ENCODE peak calls at places on chromosomes 3 and 15, in four cellular contexts. M, D, W and N are unnamed samples.

GRCh38 chr3:192445768-192446644 is 281.3 kb downstream of the FGF12 start:
- DNase-seq in M (peak), D (no peak), W (no peak), N (no peak)

GRCh38 chr3:58281069-58281468 is 25.0 kb upstream of the RPP14 start:
- DNase-seq in M (no peak), D (no peak), W (no peak), N (no peak)

GRCh38 chr3:124078978-124079911 is 87.3 kb upstream of the ROPN1 start:
- DNase-seq in M (peak), D (no peak), W (no peak), N (peak)

GRCh38 chr3:171201825-171202224 is 175.3 kb upstream of the SLC2A2 start:
- DNase-seq in M (no peak), D (no peak), W (no peak), N (no peak)

GRCh38 chr3:256501-256900 is 59.9 kb downstream of the CHL1 start:
- DNase-seq in M (no peak), D (no peak), W (no peak), N (no peak)

GRCh38 chr15:64521726-64522164 is 61.4 kb downstream of the ZNF609 start:
- DNase-seq in M (peak), D (no peak), W (peak), N (peak)

GRCh38 chr15:84898761-84899160 is 14.3 kb downstream of the SLC28A1 start:
- DNase-seq in M (no peak), D (no peak), W (no peak), N (no peak)

GRCh38 chr3:108300103-108300849 is 3.9 kb downstream of the HHLA2 start:
- DNase-seq in M (no peak), D (no peak), W (no peak), N (peak)

GRCh38 chr3:127104586-127104985 is 88.3 kb upstream of the PRR23E start:
- DNase-seq in M (no peak), D (no peak), W (no peak), N (no peak)

GRCh38 chr3:186624598-186624997 is 11.7 kb downstream of the AHSG start:
- DNase-seq in M (no peak), D (no peak), W (no peak), N (no peak)

GRCh38 chr3:143847787-143848631 is at the start of gene SLC9A9:
- DNase-seq in M (peak), D (no peak), W (peak), N (no peak)

GRCh38 chr3:195162033-195162669 is 108.8 kb downstream of the XXYLT1 start:
- DNase-seq in M (no peak), D (no peak), W (no peak), N (no peak)

GRCh38 chr3:87041191-87041590 is 50.2 kb upstream of the VGLL3 start:
- DNase-seq in M (no peak), D (no peak), W (no peak), N (no peak)

GRCh38 chr3:134364061-134364935 is 9.9 kb downstream of the AMOTL2 start:
- DNase-seq in M (peak), D (peak), W (peak), N (peak)

GRCh38 chr15:44541282-44541958 is 4.5 kb downstream of the EIF3J start:
- DNase-seq in M (peak), D (peak), W (peak), N (no peak)

GRCh38 chr3:23481660-23482278 is 278.6 kb downstream of the UBE2E2 start:
- DNase-seq in M (peak), D (peak), W (peak), N (no peak)

GRCh38 chr3:194245474-194245873 is 105.7 kb downstream of the CPN2 start:
- DNase-seq in M (no peak), D (no peak), W (no peak), N (no peak)

GRCh38 chr3:32410367-32411246 is 19.0 kb downstream of the CMTM7 start:
- DNase-seq in M (no peak), D (no peak), W (no peak), N (no peak)

GRCh38 chr3:22685598-22685997 is 517.5 kb upstream of the UBE2E2 start:
- DNase-seq in M (no peak), D (no peak), W (no peak), N (peak)

GRCh38 chr15:100973351-100974034 is 54.3 kb downstream of the LRRK1 start:
- DNase-seq in M (peak), D (no peak), W (no peak), N (no peak)

GRCh38 chr3:65433480-65433879 is 605.2 kb downstream of the MAGI1 start:
- DNase-seq in M (no peak), D (no peak), W (no peak), N (no peak)

GRCh38 chr15:71485094-71485693 is 325.2 kb upstream of the NR2E3 start:
- DNase-seq in M (peak), D (no peak), W (no peak), N (no peak)
- TF ChIP-seq CTCF in M (peak), D (peak), W (peak), N (peak)

DNA sequence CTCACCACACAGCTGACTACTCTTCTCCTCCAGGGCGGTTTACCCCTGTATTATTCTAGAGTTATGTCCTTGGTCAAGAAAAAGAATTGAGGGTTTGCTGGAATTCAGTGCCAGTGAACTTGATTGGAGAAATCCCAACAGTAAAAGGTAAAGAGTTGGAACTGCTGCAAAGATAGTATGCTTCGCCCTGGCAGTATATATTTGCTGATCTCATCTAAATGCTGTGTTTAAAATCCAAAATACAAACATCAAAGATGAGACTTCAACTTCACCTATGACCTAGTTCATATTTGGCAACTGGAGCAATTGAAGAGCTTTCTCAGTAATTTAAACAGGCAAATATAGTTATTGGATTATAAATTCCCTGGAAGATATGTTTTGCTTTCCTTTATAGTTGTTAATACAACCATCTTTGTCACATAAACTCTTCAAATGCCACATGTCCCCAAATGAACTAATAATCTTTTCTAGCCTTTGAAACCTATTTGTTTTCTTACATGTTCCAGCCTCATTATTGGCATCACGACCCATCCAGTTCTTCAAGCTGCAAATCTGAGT is 6.5 kb downstream of the KCNH8 start:
- DNase-seq in M (no peak), D (no peak), W (no peak), N (no peak)
- TF ChIP-seq CTCF in M (no peak), D (no peak), W (no peak), N (no peak)

DNA sequence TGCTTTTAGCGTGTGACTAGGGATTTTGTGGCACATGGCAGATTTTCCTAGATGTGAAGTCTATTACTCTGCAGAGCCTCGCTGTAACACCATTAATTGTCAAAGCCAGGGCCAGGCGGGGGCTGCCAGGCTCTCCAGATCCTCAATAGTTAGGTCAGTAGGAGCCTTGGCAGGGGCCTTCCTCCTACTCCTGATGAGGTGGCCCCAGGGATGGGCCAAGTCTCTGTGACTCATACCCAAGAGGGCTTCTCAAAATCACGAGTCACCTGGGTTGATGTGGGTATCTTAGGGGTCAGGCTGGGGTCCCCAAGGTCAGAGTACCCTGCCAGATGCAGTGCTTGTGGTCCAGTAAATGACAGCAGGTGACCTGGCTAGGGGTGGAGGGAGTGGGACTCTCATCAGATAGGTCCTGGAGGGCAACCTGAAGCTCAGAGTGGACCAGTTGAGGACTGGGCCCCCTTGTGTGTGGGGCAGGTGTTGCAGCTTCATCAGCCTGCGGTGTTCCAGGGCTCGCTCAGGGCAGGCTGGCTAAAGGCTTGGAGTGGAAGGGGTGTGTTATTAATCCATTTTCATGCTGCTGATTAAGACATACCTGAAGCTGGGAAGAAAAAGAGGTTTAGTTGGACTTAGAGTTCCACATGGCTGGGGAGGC is 88.5 kb upstream of the MYZAP start:
- DNase-seq in M (no peak), D (no peak), W (no peak), N (peak)
- TF ChIP-seq CTCF in M (no peak), D (peak), W (peak), N (no peak)

GRCh38 chr3:122356402-122356801 is 26.6 kb downstream of the MIX23 start:
- DNase-seq in M (peak), D (no peak), W (no peak), N (peak)
- TF ChIP-seq CTCF in M (peak), D (peak), W (peak), N (peak)